ENCODE peak calls at places on chromosomes 1 and 21, in four cellular contexts. K is H9; A is left ventricle myocardium inferior; X is CD8-positive, alpha-beta T cell. Q is an unnamed sample. For H3K4me1, the result is how much of the 10 kb centered on the place peaks cover.

GRCh38 chr1:25462732-25463131 is 32.0 kb downstream of the MACO1 start:
- DNase-seq in X (no peak), K (no peak), A (no peak), Q (no peak)

GRCh38 chr1:211327341-211327921 is 798 bp downstream of the TRAF5 start:
- DNase-seq in K (peak), A (no peak), X (no peak), Q (no peak)

GRCh38 chr1:156233421-156234127 is 8.4 kb upstream of the BGLAP start:
- DNase-seq in X (no peak), K (no peak), A (no peak), Q (no peak)

GRCh38 chr21:42062543-42063022 is 8.5 kb upstream of the UMODL1 start:
- DNase-seq in A (no peak), X (peak), K (no peak), Q (no peak)

GRCh38 chr1:169804941-169805340 is 10.2 kb upstream of the METTL18 start:
- DNase-seq in A (no peak), K (no peak), X (no peak), Q (no peak)

GRCh38 chr1:214952648-214953047 is 129.9 kb upstream of the KCNK2 start:
- DNase-seq in A (no peak), X (no peak), K (peak), Q (no peak)

GRCh38 chr1:27630859-27631491 is 4.0 kb downstream of the FGR start:
- DNase-seq in A (peak), X (no peak), K (no peak), Q (no peak)

GRCh38 chr1:13628218-13628617 is 44.6 kb downstream of the PDPN start:
- DNase-seq in K (no peak), X (no peak), A (no peak), Q (no peak)

GRCh38 chr1:18721066-18721465 is 90.4 kb downstream of the PAX7 start:
- DNase-seq in A (no peak), X (no peak), K (no peak), Q (no peak)

GRCh38 chr21:22758478-22758877 is 1760.3 kb downstream of the NCAM2 start:
- DNase-seq in X (no peak), A (no peak), K (no peak), Q (no peak)

GRCh38 chr21:17613242-17613676 is 558 bp upstream of the BTG3 start:
- DNase-seq in X (no peak), A (no peak), K (no peak), Q (peak)

GRCh38 chr1:109863699-109864062 is 47.0 kb upstream of the CSF1 start:
- DNase-seq in A (no peak), K (no peak), X (no peak), Q (no peak)

GRCh38 chr1:149917590-149918144 is at the start of gene SV2A:
- DNase-seq in K (peak), A (no peak), X (peak), Q (peak)

GRCh38 chr1:89112871-89113613 is 12.9 kb downstream of the GBP2 start:
- DNase-seq in A (no peak), K (no peak), X (no peak), Q (no peak)

DNA sequence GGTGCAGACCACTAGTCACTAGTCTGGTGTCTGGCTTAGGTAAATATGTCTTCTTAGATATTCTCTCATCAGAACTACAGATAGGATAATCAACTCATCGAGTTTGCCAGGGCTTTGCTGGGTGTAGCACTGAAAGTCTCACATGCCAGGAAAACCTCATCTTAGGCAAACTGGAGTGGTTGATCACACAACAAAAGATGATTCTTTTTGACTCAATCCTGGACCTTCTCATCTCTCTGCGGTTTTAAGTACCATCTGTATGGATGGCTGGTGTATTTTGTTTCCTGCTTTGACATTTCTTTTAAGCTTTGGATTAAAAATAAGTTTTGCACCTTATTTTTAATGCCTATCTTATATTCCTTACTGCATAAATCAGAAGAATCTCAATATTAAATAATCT is 11.3 kb downstream of the GBP2 start:
- DNase-seq in K (no peak), A (no peak), X (no peak), Q (no peak)
- H3K4me1 ChIP-seq in K (under half), A (under half), X (under half), Q (under half)

GRCh38 chr1:87478231-87478630 is 149.6 kb downstream of the LMO4 start:
- DNase-seq in K (peak), X (no peak), A (peak), Q (no peak)
- TF ChIP-seq CTCF in K (peak), X (no peak), A (peak), Q (no peak)

DNA sequence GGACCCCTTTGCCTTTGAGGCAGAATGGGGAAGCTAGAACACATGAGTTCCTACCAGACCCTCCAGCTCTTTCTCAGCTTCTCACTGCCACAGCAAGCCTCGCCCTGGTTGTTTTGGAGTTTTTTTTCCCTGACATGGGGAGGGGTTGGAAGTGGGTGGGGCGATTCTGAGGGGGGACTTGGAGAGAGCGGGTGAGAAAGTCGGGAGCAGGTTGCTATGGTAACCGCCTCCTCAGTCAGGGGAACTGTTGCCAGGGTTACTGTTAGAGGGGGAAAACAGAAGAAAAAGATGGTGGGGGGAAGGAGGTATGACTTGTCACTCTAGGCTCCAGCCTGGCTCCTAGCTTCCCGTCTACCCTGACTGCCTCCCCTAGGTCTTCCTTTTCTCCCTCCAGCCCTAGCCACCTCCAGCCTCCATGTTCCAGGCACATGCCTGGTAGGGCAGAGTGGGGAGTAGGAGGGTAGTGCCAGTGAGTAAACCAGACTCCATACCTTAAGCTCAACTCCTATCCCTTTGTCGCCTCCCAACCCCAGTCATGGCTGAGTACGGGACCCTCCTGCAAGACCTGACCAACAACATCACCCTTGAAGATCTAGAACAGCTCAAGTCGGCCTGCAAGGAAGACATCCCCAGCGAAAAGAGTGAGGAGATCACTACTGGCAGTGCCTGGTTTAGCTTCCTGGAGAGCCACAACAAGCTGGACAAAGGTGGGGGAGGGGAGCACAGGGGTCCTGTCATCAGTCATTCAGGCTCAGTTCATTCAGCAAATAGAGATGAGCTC is 6.0 kb downstream of the PEA15 start:
- DNase-seq in K (no peak), A (no peak), X (no peak), Q (no peak)
- H3K4me1 ChIP-seq in K (under half), A (half or more), X (under half), Q (half or more)

GRCh38 chr1:28869952-28870351 is 44.4 kb upstream of the EPB41 start:
- DNase-seq in A (no peak), K (no peak), X (no peak), Q (no peak)
- TF ChIP-seq CTCF in A (no peak), K (no peak), X (no peak), Q (no peak)

GRCh38 chr1:94909486-94909885 is 17.4 kb downstream of the CNN3 start:
- DNase-seq in X (no peak), A (no peak), K (peak), Q (no peak)
- H3K4me1 ChIP-seq in X (under half), A (half or more), K (under half), Q (half or more)

DNA sequence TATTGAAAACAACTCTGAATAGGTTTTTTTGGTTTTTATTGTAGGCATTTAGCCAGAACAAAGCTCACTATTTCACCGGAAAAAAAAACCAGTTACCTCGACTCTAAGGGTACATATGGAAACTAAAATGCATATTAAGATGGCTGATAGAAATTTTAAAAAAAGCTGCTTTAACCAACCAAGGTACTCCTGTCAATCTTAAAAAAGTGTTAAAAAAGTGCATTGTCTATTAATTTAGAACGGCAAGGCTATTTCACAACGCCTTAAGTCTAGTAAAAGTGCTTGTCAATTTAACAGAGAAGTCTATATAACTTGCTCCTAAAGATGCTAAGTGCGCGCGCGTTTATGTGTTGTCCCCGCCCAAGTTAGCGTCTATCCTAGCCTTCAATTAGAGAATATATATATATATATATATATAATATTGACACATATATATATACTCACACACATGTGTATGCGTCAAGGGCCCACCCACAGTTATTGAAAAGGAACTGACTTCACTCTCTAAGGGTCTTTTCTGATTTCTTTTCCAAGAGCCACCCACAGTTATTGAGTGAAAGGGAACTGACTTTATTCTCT is 929 bp downstream of the ASPM start:
- DNase-seq in K (no peak), A (no peak), X (no peak), Q (no peak)
- TF ChIP-seq CTCF in K (no peak), A (no peak), X (no peak), Q (no peak)

DNA sequence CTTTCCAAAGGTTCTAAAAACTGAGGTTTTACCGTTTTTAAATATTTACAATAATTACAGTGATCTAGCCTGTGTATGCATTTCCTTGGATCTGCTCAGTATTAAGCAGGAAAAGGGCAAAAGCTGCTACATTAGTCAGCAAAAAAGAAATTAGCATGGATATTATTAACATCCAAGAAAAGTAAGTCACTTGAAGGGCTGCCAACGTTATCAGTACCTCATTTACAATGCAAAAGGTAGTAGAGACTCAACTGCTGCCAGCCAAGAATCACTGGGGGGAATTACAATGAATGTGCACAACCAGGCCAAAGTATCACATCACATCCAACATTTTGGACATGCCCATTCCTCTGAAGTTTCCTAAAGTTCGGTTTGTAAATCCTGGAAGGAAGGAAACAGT is 1.9 kb downstream of the CNN3 start:
- DNase-seq in X (no peak), K (no peak), A (no peak), Q (no peak)
- H3K4me1 ChIP-seq in X (under half), K (under half), A (half or more), Q (under half)

GRCh38 chr1:41598325-41598724 is 113.8 kb upstream of the EDN2 start:
- DNase-seq in X (no peak), A (no peak), K (no peak), Q (no peak)

GRCh38 chr1:41599912-41600311 is 115.4 kb upstream of the EDN2 start:
- DNase-seq in X (no peak), K (no peak), A (no peak), Q (no peak)
- TF ChIP-seq CTCF in X (no peak), K (peak), A (peak), Q (peak)

GRCh38 chr1:30673395-30673794 is 50.0 kb downstream of the MATN1 start:
- DNase-seq in X (no peak), K (no peak), A (no peak), Q (no peak)
- H3K4me1 ChIP-seq in X (under half), K (under half), A (under half), Q (under half)